ENCODE peak calls at places on chromosomes 6 and 20, in five cellular contexts. S, J, M, G and O are unnamed samples.

GRCh38 chr6:107576852-107577251 is 86.9 kb downstream of the SOBP start:
- DNase-seq in M (no peak), S (no peak), G (no peak), J (no peak), O (peak; percentile 51)

GRCh38 chr6:2158596-2159271 is 86.7 kb downstream of the GMDS start:
- DNase-seq in J (no peak), M (peak; percentile 51), G (no peak), S (no peak), O (no peak)

GRCh38 chr6:81838031-81838430 is 85.5 kb upstream of the TENT5A start:
- DNase-seq in J (no peak), G (no peak), M (peak; percentile 10), S (no peak), O (no peak)

GRCh38 chr6:29924287-29924686 is 18.0 kb upstream of the HLA-A start:
- DNase-seq in J (no peak), G (no peak), S (no peak), M (no peak), O (no peak)

GRCh38 chr6:159716247-159717086 is 10.8 kb upstream of the WTAP start:
- DNase-seq in J (no peak), S (no peak), M (no peak), G (peak; percentile 86), O (peak; percentile 79)

GRCh38 chr6:43383021-43383667 is 13.7 kb upstream of the ZNF318 start:
- DNase-seq in S (no peak), M (no peak), J (no peak), G (no peak), O (no peak)

GRCh38 chr20:47438464-47439381 is 63.0 kb upstream of the NCOA3 start:
- DNase-seq in J (no peak), M (no peak), G (no peak), S (no peak), O (no peak)

GRCh38 chr6:170225852-170226417 is 64.9 kb downstream of the DLL1 start:
- DNase-seq in S (no peak), M (no peak), G (peak; percentile 66), J (peak; percentile 47), O (peak; percentile 13)

GRCh38 chr6:170206931-170207431 is 83.9 kb downstream of the DLL1 start:
- DNase-seq in G (no peak), J (peak; percentile 18), S (no peak), M (no peak), O (no peak)

GRCh38 chr6:166778046-166778445 is 151.0 kb upstream of the RPS6KA2 start:
- DNase-seq in S (no peak), M (no peak), J (no peak), G (no peak), O (no peak)

GRCh38 chr6:166375013-166375412 is 7.7 kb downstream of the MPC1 start:
- DNase-seq in J (no peak), G (no peak), M (peak; percentile 16), S (no peak), O (no peak)

GRCh38 chr6:169825558-169826225 is 74.3 kb downstream of the ERMARD start:
- DNase-seq in J (no peak), S (no peak), M (no peak), G (no peak), O (no peak)

GRCh38 chr6:105302617-105303128 is 100.2 kb downstream of the PREP start:
- DNase-seq in J (no peak), G (peak; percentile 27), S (no peak), M (no peak), O (no peak)

GRCh38 chr6:150719099-150719767 is 119.5 kb downstream of the PLEKHG1 start:
- DNase-seq in S (no peak), M (no peak), J (no peak), G (no peak), O (no peak)

GRCh38 chr6:151900256-151900655 is 92.8 kb downstream of the ESR1 start:
- DNase-seq in S (no peak), G (no peak), M (no peak), J (no peak), O (no peak)

GRCh38 chr6:20266851-20267608 is 54.8 kb upstream of the MBOAT1 start:
- DNase-seq in M (no peak), G (no peak), S (no peak), J (no peak), O (no peak)

GRCh38 chr6:106486236-106486635 is 125.7 kb downstream of the CRYBG1 start:
- DNase-seq in J (no peak), M (no peak), S (no peak), G (no peak), O (no peak)

GRCh38 chr6:163151212-163151611 is 263.3 kb upstream of the QKI start:
- DNase-seq in J (no peak), S (no peak), G (no peak), M (no peak), O (no peak)

GRCh38 chr20:51529758-51530157 is 12.8 kb downstream of the NFATC2 start:
- DNase-seq in S (no peak), J (peak; percentile 46), G (no peak), M (peak; percentile 19), O (no peak)

GRCh38 chr20:16863315-16863714 is 115.2 kb downstream of the OTOR start:
- DNase-seq in G (no peak), M (no peak), J (no peak), S (no peak), O (no peak)

GRCh38 chr6:29828471-29828797 is 809 bp downstream of the HLA-G start:
- DNase-seq in G (no peak), J (no peak), M (no peak), S (no peak), O (no peak)

GRCh38 chr6:168533428-168533827 is 92.4 kb downstream of the SMOC2 start:
- DNase-seq in M (no peak), G (peak; percentile 35), S (no peak), J (peak; percentile 55), O (no peak)

GRCh38 chr6:44073612-44074382 is 53.5 kb downstream of the MRPL14 start:
- DNase-seq in M (no peak), S (no peak), J (no peak), G (peak; percentile 65), O (no peak)

GRCh38 chr6:1080453-1081328 is 231.2 kb upstream of the FOXQ1 start:
- DNase-seq in S (no peak), J (peak; percentile 69), G (no peak), M (no peak), O (no peak)

GRCh38 chr6:167350731-167351655 is 26.1 kb downstream of the TTLL2 start:
- DNase-seq in S (peak; percentile 84), M (peak; percentile 70), J (peak; percentile 82), G (no peak), O (peak; percentile 68)

DNA sequence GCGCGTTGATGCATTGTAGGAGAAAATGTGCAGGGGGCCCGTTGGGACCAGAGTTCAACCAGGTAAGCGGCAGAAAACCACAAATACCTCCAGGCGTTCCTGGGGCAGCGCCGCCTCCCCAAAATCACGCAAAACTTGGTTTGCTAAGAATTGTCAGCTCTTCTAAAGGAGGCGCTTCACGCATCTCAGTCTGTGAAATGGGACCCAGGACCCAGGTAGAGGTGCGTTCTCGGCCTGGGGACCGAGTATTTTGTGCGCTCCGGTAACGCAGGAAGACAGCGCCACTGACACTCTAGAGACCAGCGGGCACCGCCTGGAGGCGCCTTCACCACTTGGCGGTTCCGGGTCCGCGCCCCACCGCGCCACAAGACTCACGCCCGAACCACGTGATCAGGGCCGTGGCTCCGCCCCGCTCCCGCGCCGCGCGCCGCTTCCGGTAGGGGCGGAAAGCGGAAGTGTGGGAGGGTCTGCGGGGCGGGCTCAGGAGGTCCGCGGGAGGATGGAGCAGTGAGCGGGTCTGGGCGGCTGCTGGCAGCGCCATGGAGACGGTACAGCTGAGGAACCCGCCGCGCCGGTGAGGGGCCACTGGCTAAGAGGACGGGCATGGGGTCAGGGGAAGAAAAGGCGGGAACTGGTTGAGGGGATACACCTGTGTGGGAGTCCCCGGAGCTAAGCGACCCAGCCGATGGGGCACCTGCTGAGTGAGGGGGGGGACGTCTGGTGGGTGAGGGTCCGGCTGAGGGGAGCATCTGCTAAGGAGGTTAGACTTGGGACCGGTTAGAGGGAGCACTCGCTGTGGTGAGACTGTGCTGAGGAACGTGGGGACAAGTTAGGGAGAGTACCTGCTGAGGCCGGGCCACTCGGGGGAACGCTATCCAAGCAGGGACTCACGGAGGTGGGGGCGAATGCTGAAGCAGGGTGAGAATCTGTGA is at the start of gene STK4:
- DNase-seq in J (peak; percentile 95), G (peak; percentile 88), M (peak; percentile 98), S (peak; percentile 96), O (peak; percentile 93)
- TF ChIP-seq POLR2A in J (peak; percentile 86), G (peak; percentile 78), M (peak; percentile 92), S (peak; percentile 81), O (peak; percentile 93)

GRCh38 chr20:32820698-32821378 is 1.1 kb downstream of the MAPRE1 start:
- DNase-seq in J (no peak), G (no peak), S (peak; percentile 45), M (no peak), O (no peak)

GRCh38 chr20:32822189-32822588 is 2.4 kb downstream of the MAPRE1 start:
- DNase-seq in J (no peak), G (no peak), M (no peak), S (no peak), O (no peak)

GRCh38 chr20:32823737-32824588 is 4.2 kb downstream of the MAPRE1 start:
- DNase-seq in J (no peak), S (no peak), G (no peak), M (no peak), O (no peak)

GRCh38 chr20:32823078-32823477 is 3.3 kb downstream of the MAPRE1 start:
- DNase-seq in M (peak; percentile 33), J (no peak), S (no peak), G (no peak), O (no peak)

DNA sequence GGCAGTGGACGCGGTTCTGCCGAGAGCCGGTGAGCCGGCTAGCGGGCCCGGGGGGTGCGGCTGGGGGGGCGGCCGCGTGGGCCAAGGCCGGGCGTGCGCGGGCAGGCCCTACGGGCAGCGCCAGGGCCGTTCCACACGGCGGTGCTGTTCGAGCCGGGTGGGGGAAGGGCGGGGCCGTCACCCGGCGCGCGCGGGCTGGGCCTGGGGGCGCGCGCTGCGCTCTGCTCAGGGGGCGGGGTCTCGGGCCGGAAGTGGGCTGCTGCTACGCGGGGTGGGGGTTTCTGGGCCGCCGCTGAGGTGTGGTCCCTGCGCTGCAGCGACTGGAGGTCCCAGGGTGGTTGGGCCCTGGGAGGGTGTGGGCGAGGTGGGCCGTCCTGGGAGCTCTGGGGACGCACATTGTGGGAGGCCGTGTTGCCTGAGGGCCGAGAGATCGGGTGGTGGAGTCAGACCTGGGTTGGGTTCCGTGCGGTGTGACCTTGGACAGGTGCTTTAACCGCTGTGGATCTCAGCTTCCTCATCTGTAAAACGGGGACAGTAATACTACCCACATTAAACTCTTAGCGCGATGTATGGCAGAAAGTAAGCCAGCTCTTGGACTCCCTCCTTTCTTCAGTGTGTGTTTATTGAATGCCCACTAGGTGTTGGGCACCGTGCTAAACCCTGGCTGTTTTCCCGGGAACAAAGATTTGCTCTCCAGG is 395 bp downstream of the MAPRE1 start:
- DNase-seq in S (peak; percentile 90), M (peak; percentile 91), J (no peak), G (no peak), O (peak; percentile 81)
- TF ChIP-seq POLR2A in S (peak; percentile 70), M (peak; percentile 12), J (no peak), G (peak; percentile 40), O (peak; percentile 47)

DNA sequence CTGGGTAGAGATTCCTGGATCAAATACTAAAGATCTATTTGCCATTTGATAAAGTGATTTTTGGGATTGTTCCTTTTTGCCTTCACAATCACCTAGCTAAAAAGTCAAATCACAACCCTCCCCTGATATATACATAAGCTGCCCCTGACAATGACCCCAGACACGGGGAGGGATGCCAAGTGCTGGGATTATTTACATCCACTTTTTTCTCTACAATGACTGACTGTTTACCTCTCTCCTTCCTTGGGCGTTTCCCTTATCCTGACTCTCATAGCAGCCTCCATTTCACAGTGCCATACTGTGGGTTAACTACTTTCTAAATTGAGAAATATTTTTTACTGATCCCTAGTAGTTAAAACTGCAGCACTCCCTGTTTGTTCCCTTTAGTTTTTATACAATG is 150.8 kb upstream of the TMEM170B start:
- DNase-seq in S (no peak), G (no peak), M (no peak), J (no peak), O (no peak)
- TF ChIP-seq POLR2A in S (no peak), G (no peak), M (no peak), J (no peak), O (no peak)

GRCh38 chr6:87322304-87323212 is at the start of gene SMIM8:
- DNase-seq in G (peak; percentile 76), S (peak; percentile 87), M (peak; percentile 93), J (peak; percentile 89), O (peak; percentile 87)
- TF ChIP-seq POLR2A in G (no peak), S (no peak), M (peak; percentile 85), J (no peak), O (peak; percentile 48)